ENCODE peak calls at places on chromosomes 5 and 9, in ten cellular contexts. T, O, R, J, G, I, F, L, P and E are unnamed samples. For H3K4me1 and H3K36me3, the result is how much of the 10 kb centered on the place peaks cover.

GRCh38 chr9:108478871-108479332 is 376.9 kb downstream of the ACTL7B start:
- DNase-seq in T (no peak), O (no peak), R (no peak), J (peak), G (no peak), I (peak), F (no peak), L (no peak), P (no peak), E (no peak)

GRCh38 chr5:179328291-179328690 is 17.0 kb downstream of the ADAMTS2 start:
- DNase-seq in T (no peak), O (no peak), R (no peak), J (no peak), G (no peak), I (no peak), F (peak), L (peak), P (no peak), E (no peak)

GRCh38 chr9:22308177-22308576 is 138.4 kb upstream of the DMRTA1 start:
- DNase-seq in T (no peak), O (no peak), R (no peak), J (no peak), G (no peak), I (no peak), F (no peak), L (no peak), P (no peak), E (no peak)

GRCh38 chr5:37932450-37932849 is 92.6 kb upstream of the GDNF start:
- DNase-seq in T (no peak), O (no peak), R (no peak), J (no peak), G (no peak), I (no peak), F (peak), L (no peak), P (no peak), E (no peak)

GRCh38 chr5:124932791-124933600 is 186.6 kb upstream of the ZNF608 start:
- DNase-seq in T (no peak), O (peak), R (no peak), J (peak), G (no peak), I (peak), F (peak), L (no peak), P (no peak), E (no peak)

GRCh38 chr5:33509036-33509435 is 68.3 kb downstream of the TARS1 start:
- DNase-seq in T (no peak), O (no peak), R (no peak), J (no peak), G (no peak), I (peak), F (no peak), L (no peak), P (no peak), E (no peak)

GRCh38 chr9:69223605-69224004 is 49.5 kb downstream of the TJP2 start:
- DNase-seq in T (peak), O (no peak), R (no peak), J (peak), G (no peak), I (peak), F (peak), L (no peak), P (peak), E (no peak)

GRCh38 chr9:93869863-93870262 is 85.3 kb downstream of the BARX1 start:
- DNase-seq in T (no peak), O (no peak), R (no peak), J (no peak), G (no peak), I (no peak), F (no peak), L (no peak), P (no peak), E (no peak)

GRCh38 chr5:69414885-69415583 is at the start of gene MARVELD2:
- DNase-seq in T (peak), O (peak), R (peak), J (peak), G (peak), I (peak), F (peak), L (peak), P (no peak), E (peak)

GRCh38 chr5:169270827-169271226 is 30.1 kb downstream of the SLIT3 start:
- DNase-seq in T (no peak), O (no peak), R (no peak), J (no peak), G (no peak), I (no peak), F (no peak), L (no peak), P (no peak), E (no peak)

GRCh38 chr5:2103940-2104339 is 221.2 kb upstream of the IRX4 start:
- DNase-seq in T (no peak), O (no peak), R (no peak), J (no peak), G (no peak), I (no peak), F (no peak), L (no peak), P (no peak), E (no peak)

GRCh38 chr9:136964171-136964689 is 12.2 kb downstream of the LCN12 start:
- DNase-seq in T (no peak), O (no peak), R (no peak), J (no peak), G (no peak), I (no peak), F (no peak), L (no peak), P (no peak), E (no peak)

GRCh38 chr5:113205323-113205722 is 228.7 kb downstream of the DCP2 start:
- DNase-seq in T (no peak), O (no peak), R (no peak), J (no peak), G (no peak), I (no peak), F (no peak), L (no peak), P (no peak), E (no peak)

GRCh38 chr5:172833691-172834569 is at the start of gene ERGIC1:
- DNase-seq in T (peak), O (peak), R (peak), J (peak), G (peak), I (peak), F (peak), L (peak), P (peak), E (peak)

GRCh38 chr9:92882276-92882675 is 4.4 kb upstream of the ZNF484 start:
- DNase-seq in T (no peak), O (no peak), R (no peak), J (no peak), G (no peak), I (no peak), F (no peak), L (no peak), P (no peak), E (no peak)

GRCh38 chr5:120621339-120621738 is 157.2 kb downstream of the PRR16 start:
- DNase-seq in T (no peak), O (no peak), R (no peak), J (no peak), G (no peak), I (no peak), F (no peak), L (no peak), P (no peak), E (no peak)

GRCh38 chr9:114602620-114603019 is 8.5 kb upstream of the TMEM268 start:
- DNase-seq in T (no peak), O (no peak), R (no peak), J (peak), G (no peak), I (no peak), F (no peak), L (no peak), P (no peak), E (no peak)

GRCh38 chr9:86041331-86041741 is 58.0 kb downstream of the GOLM1 start:
- DNase-seq in T (peak), O (no peak), R (no peak), J (no peak), G (no peak), I (peak), F (no peak), L (no peak), P (no peak), E (no peak)

GRCh38 chr9:125931211-125931610 is 184.0 kb downstream of the PBX3 start:
- DNase-seq in T (no peak), O (no peak), R (no peak), J (no peak), G (no peak), I (no peak), F (no peak), L (no peak), P (no peak), E (no peak)

GRCh38 chr5:72178910-72179815 is 71.9 kb downstream of the MAP1B start:
- DNase-seq in T (peak), O (peak), R (no peak), J (peak), G (peak), I (peak), F (peak), L (peak), P (no peak), E (no peak)

GRCh38 chr9:102035929-102036328 is 297.5 kb upstream of the GRIN3A start:
- DNase-seq in T (no peak), O (no peak), R (no peak), J (no peak), G (no peak), I (no peak), F (no peak), L (no peak), P (no peak), E (no peak)

GRCh38 chr9:5612187-5612535 is 16.7 kb upstream of the RIC1 start:
- DNase-seq in T (peak), O (no peak), R (no peak), J (no peak), G (no peak), I (no peak), F (no peak), L (no peak), P (no peak), E (no peak)

GRCh38 chr5:73096239-73096575 is 24.2 kb upstream of the TMEM171 start:
- DNase-seq in T (no peak), O (no peak), R (no peak), J (no peak), G (no peak), I (no peak), F (no peak), L (no peak), P (peak), E (no peak)

GRCh38 chr5:155293605-155294178 is 280.1 kb downstream of the KIF4B start:
- DNase-seq in T (no peak), O (no peak), R (no peak), J (no peak), G (no peak), I (no peak), F (no peak), L (no peak), P (no peak), E (no peak)

GRCh38 chr5:177482359-177482795 is 8.9 kb upstream of the DBN1 start:
- DNase-seq in T (no peak), O (no peak), R (no peak), J (no peak), G (no peak), I (no peak), F (no peak), L (no peak), P (no peak), E (no peak)

GRCh38 chr9:77977210-77977611 is 54.4 kb downstream of the GNAQ start:
- DNase-seq in T (peak), O (peak), R (no peak), J (peak), G (peak), I (peak), F (peak), L (peak), P (peak), E (peak)

GRCh38 chr5:155082401-155082800 is 68.8 kb downstream of the KIF4B start:
- DNase-seq in T (no peak), O (no peak), R (no peak), J (peak), G (no peak), I (peak), F (no peak), L (no peak), P (no peak), E (no peak)

GRCh38 chr5:136329791-136330190 is 35.6 kb downstream of the TRPC7 start:
- DNase-seq in T (no peak), O (no peak), R (no peak), J (no peak), G (no peak), I (no peak), F (no peak), L (no peak), P (no peak), E (no peak)

GRCh38 chr5:15510816-15511215 is 10.8 kb downstream of the FBXL7 start:
- DNase-seq in T (peak), O (no peak), R (no peak), J (peak), G (peak), I (peak), F (no peak), L (no peak), P (no peak), E (no peak)

GRCh38 chr5:123700624-123701023 is 188.6 kb downstream of the CSNK1G3 start:
- DNase-seq in T (no peak), O (no peak), R (no peak), J (peak), G (peak), I (peak), F (no peak), L (no peak), P (no peak), E (no peak)

DNA sequence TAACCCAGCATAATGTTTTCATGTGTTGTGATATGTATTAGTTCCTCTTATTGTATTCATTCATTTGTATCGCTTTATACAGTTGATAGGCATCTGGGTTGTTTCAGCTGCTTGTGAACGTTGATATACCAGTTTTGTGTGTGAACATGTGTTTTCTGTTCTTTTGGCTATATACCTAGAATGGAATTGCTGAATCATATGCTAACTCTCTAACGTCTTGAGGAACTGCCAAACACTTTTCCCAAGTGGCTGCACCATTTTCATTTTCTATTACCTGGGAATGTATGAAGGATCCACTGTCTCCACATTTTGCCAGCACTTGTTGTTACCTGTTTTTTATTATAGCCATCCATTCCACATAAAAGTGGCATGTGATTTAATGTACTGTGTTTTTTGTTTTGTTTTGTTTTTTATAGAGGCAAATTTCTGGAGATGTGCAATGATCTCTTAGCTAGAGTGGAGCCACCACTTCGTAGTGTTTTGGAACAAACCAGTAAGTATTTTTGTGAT is 34.6 kb downstream of the HSPA4 start:
- DNase-seq in T (no peak), O (no peak), R (no peak), J (no peak), G (no peak), I (no peak), F (no peak), L (no peak), P (no peak), E (no peak)
- H3K27ac ChIP-seq in T (no peak), O (no peak), R (no peak), J (no peak), G (no peak), I (no peak), F (no peak), L (no peak), P (no peak), E (no peak)

GRCh38 chr9:89562186-89562814 is 42.5 kb upstream of the GADD45G start:
- DNase-seq in T (no peak), O (no peak), R (no peak), J (no peak), G (no peak), I (no peak), F (no peak), L (no peak), P (no peak), E (no peak)
- H3K4me1 ChIP-seq in T (under half), O (under half), R (under half), J (under half), G (under half), I (under half), F (under half), L (under half), P (under half), E (under half)

GRCh38 chr9:13020141-13020540 is 245.3 kb downstream of the LURAP1L start:
- DNase-seq in T (no peak), O (no peak), R (no peak), J (no peak), G (no peak), I (no peak), F (no peak), L (no peak), P (no peak), E (no peak)
- H3K36me3 ChIP-seq in T (under half), O (under half), R (under half), J (under half), G (under half), I (under half), F (under half), L (under half), P (under half), E (under half)

DNA sequence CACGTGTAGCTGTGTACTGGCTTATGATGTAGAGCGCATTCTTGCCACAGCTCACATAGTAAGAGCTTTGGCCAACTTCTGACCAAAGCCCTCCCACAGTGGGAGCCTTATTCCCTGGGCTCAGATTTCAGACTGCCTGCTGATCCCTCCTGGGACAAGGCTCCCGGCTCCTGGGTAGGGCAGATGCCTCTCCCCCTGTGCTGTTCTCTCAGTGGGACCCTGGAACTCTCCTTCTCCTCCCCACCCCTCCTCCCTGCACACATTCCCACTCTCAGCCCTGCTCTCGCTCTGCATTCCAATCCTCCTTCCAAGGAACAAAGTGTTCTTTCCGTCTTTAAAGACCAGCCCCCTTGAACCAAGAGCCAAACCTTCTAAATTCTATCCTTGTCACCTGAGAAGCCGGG is 17.5 kb downstream of the LCP2 start:
- DNase-seq in T (no peak), O (no peak), R (no peak), J (no peak), G (no peak), I (no peak), F (no peak), L (peak), P (no peak), E (no peak)
- H3K27ac ChIP-seq in T (peak), O (no peak), R (peak), J (no peak), G (peak), I (no peak), F (peak), L (no peak), P (no peak), E (peak)

DNA sequence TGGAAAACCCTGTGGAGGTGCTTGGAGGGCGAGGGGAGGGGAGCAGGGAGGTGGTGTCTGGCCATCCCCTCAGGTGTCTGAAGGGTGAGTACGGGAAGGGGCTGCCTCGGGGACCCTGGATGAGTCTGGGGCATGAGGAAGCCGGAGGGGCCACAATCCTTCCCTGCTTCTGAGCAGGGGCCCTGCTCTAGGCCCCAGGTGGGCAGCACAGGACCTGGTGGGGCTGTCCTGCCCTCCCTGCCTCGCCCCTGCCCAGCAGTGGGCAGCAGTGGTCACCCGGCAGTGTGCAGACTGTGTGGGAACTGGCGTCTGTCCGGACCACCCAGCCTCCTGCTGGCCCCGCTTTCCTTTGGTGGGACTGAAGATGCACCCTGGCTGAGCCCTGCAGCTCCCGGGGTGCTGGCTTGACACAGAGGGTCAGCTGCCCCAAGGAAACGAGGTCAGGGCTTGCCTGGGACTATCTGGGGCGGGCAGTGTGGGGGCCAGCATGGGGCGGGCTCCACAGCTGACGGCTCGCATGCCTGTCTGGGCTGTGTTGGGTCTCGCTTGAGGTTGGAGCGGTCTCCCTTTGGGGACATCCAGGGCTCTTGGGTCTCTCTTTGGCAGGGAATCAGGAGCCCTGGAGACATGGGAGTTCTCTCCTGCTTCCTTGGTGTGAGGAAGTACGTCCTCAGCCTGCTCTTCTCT is 26.1 kb downstream of the RXRA start:
- DNase-seq in T (no peak), O (no peak), R (no peak), J (no peak), G (no peak), I (no peak), F (no peak), L (no peak), P (no peak), E (no peak)
- H3K4me1 ChIP-seq in T (half or more), O (under half), R (under half), J (under half), G (half or more), I (under half), F (half or more), L (half or more), P (under half), E (under half)

GRCh38 chr9:128593039-128593438 is 40.7 kb downstream of the SPTAN1 start:
- DNase-seq in T (no peak), O (no peak), R (no peak), J (no peak), G (no peak), I (no peak), F (no peak), L (no peak), P (no peak), E (no peak)
- H3K36me3 ChIP-seq in T (half or more), O (half or more), R (half or more), J (half or more), G (half or more), I (half or more), F (half or more), L (under half), P (half or more), E (half or more)

DNA sequence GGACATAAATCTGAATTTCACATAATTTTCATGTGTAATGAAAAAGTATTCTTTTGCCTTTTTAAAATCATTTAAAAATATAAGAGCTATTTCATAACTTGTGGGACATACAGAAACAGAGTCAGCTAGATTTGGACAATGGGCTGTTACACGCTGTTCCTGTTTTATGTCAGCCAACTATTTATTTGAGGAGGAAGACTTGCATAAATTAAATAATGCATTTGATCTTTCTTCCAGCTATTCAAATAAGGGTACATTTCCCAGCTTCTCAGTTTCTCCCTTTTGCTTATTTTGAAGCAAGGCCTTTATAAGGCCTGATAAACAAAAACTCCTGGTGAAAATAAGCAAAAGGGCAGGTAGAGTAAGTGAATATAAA is 6.5 kb downstream of the STOM start:
- DNase-seq in T (no peak), O (no peak), R (no peak), J (no peak), G (no peak), I (no peak), F (no peak), L (no peak), P (no peak), E (no peak)
- H3K27ac ChIP-seq in T (peak), O (no peak), R (no peak), J (peak), G (peak), I (no peak), F (peak), L (peak), P (no peak), E (no peak)